ENCODE peak calls at places on chromosomes 11 and 22, in nine cellular contexts. H, F, T, Z, L, C, O, N and B are unnamed samples.

GRCh38 chr22:29108137-29108536 is 35.3 kb downstream of the KREMEN1 start:
- DNase-seq in H (no peak), F (no peak), T (peak), Z (no peak), L (no peak), C (peak), O (no peak), N (no peak), B (no peak)

GRCh38 chr11:23143031-23143430 is 282.8 kb upstream of the CCDC179 start:
- DNase-seq in H (no peak), F (no peak), T (no peak), Z (no peak), L (no peak), C (no peak), O (no peak), N (no peak), B (no peak)

GRCh38 chr11:119323532-119324033 is 6.7 kb upstream of the MCAM start:
- DNase-seq in H (peak), F (peak), T (peak), Z (no peak), L (peak), C (peak), O (peak), N (peak), B (no peak)

GRCh38 chr22:23913661-23914353 is 19.6 kb downstream of the MIF start:
- DNase-seq in H (peak), F (peak), T (peak), Z (peak), L (peak), C (peak), O (peak), N (peak), B (peak)

GRCh38 chr22:48318575-48319320 is 1508.9 kb downstream of the BRD1 start:
- DNase-seq in H (no peak), F (no peak), T (no peak), Z (no peak), L (no peak), C (no peak), O (no peak), N (peak), B (no peak)

GRCh38 chr22:42179616-42180015 is 49.0 kb upstream of the CYP2D6 start:
- DNase-seq in H (no peak), F (no peak), T (no peak), Z (no peak), L (no peak), C (peak), O (no peak), N (no peak), B (no peak)

GRCh38 chr11:42407379-42407778 is 904.4 kb upstream of the API5 start:
- DNase-seq in H (peak), F (peak), T (no peak), Z (no peak), L (peak), C (peak), O (no peak), N (no peak), B (no peak)

GRCh38 chr22:42814616-42815015 is 42.5 kb downstream of the ARFGAP3 start:
- DNase-seq in H (no peak), F (no peak), T (no peak), Z (no peak), L (no peak), C (no peak), O (no peak), N (no peak), B (no peak)

GRCh38 chr11:47592276-47592675 is 1.9 kb downstream of the C1QTNF4 start:
- DNase-seq in H (no peak), F (no peak), T (no peak), Z (no peak), L (no peak), C (no peak), O (no peak), N (no peak), B (no peak)

GRCh38 chr11:93444671-93445073 is 98.5 kb downstream of the SMCO4 start:
- DNase-seq in H (peak), F (no peak), T (no peak), Z (no peak), L (peak), C (peak), O (no peak), N (no peak), B (no peak)

GRCh38 chr22:25403752-25404471 is 160.6 kb upstream of the GRK3 start:
- DNase-seq in H (peak), F (peak), T (peak), Z (no peak), L (peak), C (peak), O (no peak), N (no peak), B (no peak)

GRCh38 chr11:78935408-78936101 is 360.9 kb upstream of the NARS2 start:
- DNase-seq in H (no peak), F (no peak), T (no peak), Z (no peak), L (no peak), C (no peak), O (no peak), N (no peak), B (no peak)

GRCh38 chr11:88098289-88098688 is 77.0 kb downstream of the RAB38 start:
- DNase-seq in H (no peak), F (no peak), T (no peak), Z (no peak), L (no peak), C (no peak), O (no peak), N (no peak), B (no peak)

GRCh38 chr11:11265994-11266606 is 87.0 kb downstream of the CSNK2A3 start:
- DNase-seq in H (peak), F (peak), T (peak), Z (no peak), L (peak), C (peak), O (no peak), N (peak), B (no peak)

GRCh38 chr22:33923660-33924246 is 3.5 kb upstream of the LARGE1 start:
- DNase-seq in H (peak), F (peak), T (peak), Z (peak), L (peak), C (peak), O (peak), N (no peak), B (no peak)

GRCh38 chr11:19676508-19677379 is 35.9 kb upstream of the NAV2 start:
- DNase-seq in H (peak), F (no peak), T (no peak), Z (no peak), L (no peak), C (no peak), O (no peak), N (no peak), B (no peak)

GRCh38 chr11:20559523-20560300 is 39.7 kb upstream of the SLC6A5 start:
- DNase-seq in H (no peak), F (no peak), T (peak), Z (no peak), L (no peak), C (peak), O (no peak), N (no peak), B (no peak)

GRCh38 chr11:122646549-122647340 is 8.8 kb upstream of the UBASH3B start:
- DNase-seq in H (no peak), F (no peak), T (no peak), Z (no peak), L (no peak), C (peak), O (no peak), N (no peak), B (no peak)

GRCh38 chr11:105903113-105903512 is 118.9 kb downstream of the MSANTD4 start:
- DNase-seq in H (no peak), F (no peak), T (no peak), Z (no peak), L (peak), C (no peak), O (no peak), N (no peak), B (no peak)

GRCh38 chr11:114135737-114136151 is 76.2 kb downstream of the ZBTB16 start:
- DNase-seq in H (peak), F (no peak), T (no peak), Z (no peak), L (peak), C (no peak), O (no peak), N (no peak), B (no peak)

GRCh38 chr11:103940542-103940941 is 95.9 kb upstream of the DDI1 start:
- DNase-seq in H (no peak), F (no peak), T (peak), Z (no peak), L (no peak), C (peak), O (no peak), N (no peak), B (no peak)

GRCh38 chr11:58905716-58906547 is 33.4 kb upstream of the GLYATL1 start:
- DNase-seq in H (peak), F (no peak), T (peak), Z (no peak), L (peak), C (peak), O (no peak), N (no peak), B (peak)

GRCh38 chr11:63919267-63920125 is 2.5 kb upstream of the RCOR2 start:
- DNase-seq in H (peak), F (no peak), T (no peak), Z (no peak), L (peak), C (no peak), O (peak), N (no peak), B (no peak)

GRCh38 chr11:355581-356458 is 13.5 kb upstream of the B4GALNT4 start:
- DNase-seq in H (peak), F (peak), T (peak), Z (peak), L (peak), C (peak), O (peak), N (peak), B (peak)

GRCh38 chr11:18705651-18706281 is 7.2 kb downstream of the TMEM86A start:
- DNase-seq in H (peak), F (no peak), T (no peak), Z (no peak), L (no peak), C (no peak), O (no peak), N (no peak), B (no peak)

GRCh38 chr11:61693897-61694840 is 14.0 kb downstream of the DAGLA start:
- DNase-seq in H (no peak), F (no peak), T (no peak), Z (no peak), L (no peak), C (no peak), O (no peak), N (no peak), B (no peak)

GRCh38 chr11:131356201-131356600 is 14.2 kb upstream of the NTM start:
- DNase-seq in H (no peak), F (no peak), T (no peak), Z (no peak), L (no peak), C (peak), O (no peak), N (no peak), B (no peak)

GRCh38 chr11:36037031-36037430 is 93.2 kb downstream of the LDLRAD3 start:
- DNase-seq in H (no peak), F (no peak), T (no peak), Z (no peak), L (no peak), C (peak), O (peak), N (no peak), B (no peak)

GRCh38 chr11:36044636-36045035 is 100.8 kb downstream of the LDLRAD3 start:
- DNase-seq in H (no peak), F (no peak), T (no peak), Z (no peak), L (no peak), C (no peak), O (no peak), N (no peak), B (no peak)

GRCh38 chr11:36041988-36042606 is 98.2 kb downstream of the LDLRAD3 start:
- DNase-seq in H (peak), F (peak), T (no peak), Z (no peak), L (no peak), C (no peak), O (no peak), N (no peak), B (no peak)
- TF ChIP-seq CTCF in H (peak), F (peak), T (no peak), Z (peak), L (peak), C (peak), O (no peak), N (no peak), B (peak)

DNA sequence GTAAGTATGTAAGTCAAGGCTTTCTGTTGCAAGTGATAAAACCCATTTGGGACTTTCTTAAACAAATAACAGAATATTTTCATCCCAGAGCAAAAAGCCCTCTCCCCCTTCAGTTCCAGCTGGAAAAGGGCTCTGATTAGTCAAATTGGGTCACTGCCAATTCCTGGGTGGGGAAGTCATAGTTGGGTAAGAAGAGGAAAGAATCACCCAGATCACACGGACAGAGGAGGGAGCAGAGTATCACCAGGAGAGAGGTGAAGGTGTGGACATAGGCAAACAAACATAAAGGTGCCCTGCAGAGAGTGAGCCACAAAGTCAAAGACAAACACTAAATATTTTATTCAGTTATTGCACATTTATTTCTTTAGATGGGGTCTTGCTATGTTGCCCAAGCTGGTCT is 36.3 kb upstream of the SORL1 start:
- DNase-seq in H (no peak), F (no peak), T (peak), Z (no peak), L (no peak), C (peak), O (peak), N (no peak), B (no peak)
- TF ChIP-seq CTCF in H (no peak), F (no peak), T (no peak), Z (no peak), L (no peak), C (no peak), O (no peak), N (no peak), B (no peak)

GRCh38 chr11:27524155-27524554 is 17.6 kb upstream of the LIN7C start:
- DNase-seq in H (peak), F (no peak), T (peak), Z (no peak), L (peak), C (peak), O (no peak), N (no peak), B (no peak)
- TF ChIP-seq CTCF in H (peak), F (no peak), T (no peak), Z (no peak), L (peak), C (peak), O (no peak), N (no peak), B (no peak)

GRCh38 chr22:19477321-19478085 is 1.5 kb downstream of the UFD1 start:
- DNase-seq in H (no peak), F (peak), T (no peak), Z (no peak), L (no peak), C (no peak), O (no peak), N (no peak), B (no peak)
- TF ChIP-seq CTCF in H (no peak), F (no peak), T (peak), Z (no peak), L (peak), C (peak), O (no peak), N (peak), B (no peak)

DNA sequence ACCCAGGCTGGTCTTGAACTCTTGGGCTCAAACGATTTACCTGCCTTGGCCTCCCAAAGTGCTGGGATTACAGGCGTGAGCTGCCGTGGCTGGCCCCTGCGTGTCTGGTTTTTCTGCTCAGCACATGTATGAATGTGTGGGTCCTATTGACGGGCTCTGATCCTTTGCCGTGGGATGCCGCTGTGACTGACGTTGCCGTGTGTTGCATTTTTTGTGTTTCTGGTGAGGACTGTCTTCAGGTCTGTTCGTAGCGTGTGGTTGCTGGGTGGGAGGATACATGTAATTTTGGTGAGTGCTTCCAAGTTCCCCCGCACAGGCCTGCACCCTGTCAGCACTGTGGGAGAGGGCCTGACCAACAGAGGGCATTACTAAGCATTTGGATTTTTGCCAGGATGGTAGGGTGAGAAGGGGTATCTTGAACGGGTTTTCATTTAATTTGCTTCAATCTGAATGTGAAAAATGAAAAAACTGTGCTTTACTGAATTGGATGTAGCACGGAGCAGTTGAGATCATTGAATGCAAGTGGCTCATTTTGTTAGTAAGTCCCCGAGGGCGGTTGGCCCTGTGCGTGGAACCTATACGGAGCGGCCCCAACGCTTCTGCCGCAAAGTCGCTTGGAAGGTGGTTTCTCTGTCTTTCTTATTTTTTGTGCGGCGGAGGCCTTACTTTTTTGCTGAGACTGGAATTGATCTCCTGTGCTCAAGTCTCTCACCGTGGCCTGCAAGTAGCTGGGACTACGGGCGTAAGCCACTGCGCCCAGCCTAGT is 8.2 kb downstream of the ZBED4 start:
- DNase-seq in H (no peak), F (no peak), T (no peak), Z (no peak), L (no peak), C (no peak), O (no peak), N (no peak), B (no peak)
- TF ChIP-seq CTCF in H (peak), F (no peak), T (no peak), Z (no peak), L (no peak), C (no peak), O (no peak), N (no peak), B (no peak)

DNA sequence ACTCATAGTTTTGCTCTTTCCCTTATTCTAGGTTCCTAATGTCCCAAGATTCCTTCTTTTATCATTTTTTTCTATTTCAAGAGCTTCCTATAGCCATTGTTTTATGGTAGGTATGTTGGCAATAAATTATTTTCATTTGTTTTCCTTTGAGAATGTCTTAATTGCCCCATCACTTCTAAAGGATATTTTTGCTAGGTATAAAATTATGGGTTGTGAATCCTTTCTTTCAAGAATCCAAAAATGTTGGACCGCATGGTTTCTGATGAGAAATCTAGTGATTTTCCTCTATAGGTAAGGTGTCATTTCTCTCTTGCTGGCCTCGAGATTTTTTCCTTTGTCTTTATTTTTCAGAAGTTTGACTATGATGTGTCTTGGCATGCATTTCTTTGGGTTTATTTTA is 22.3 kb downstream of the RTL6 start:
- DNase-seq in H (no peak), F (no peak), T (no peak), Z (no peak), L (no peak), C (no peak), O (no peak), N (no peak), B (no peak)
- TF ChIP-seq CTCF in H (no peak), F (no peak), T (no peak), Z (no peak), L (no peak), C (no peak), O (no peak), N (no peak), B (no peak)

DNA sequence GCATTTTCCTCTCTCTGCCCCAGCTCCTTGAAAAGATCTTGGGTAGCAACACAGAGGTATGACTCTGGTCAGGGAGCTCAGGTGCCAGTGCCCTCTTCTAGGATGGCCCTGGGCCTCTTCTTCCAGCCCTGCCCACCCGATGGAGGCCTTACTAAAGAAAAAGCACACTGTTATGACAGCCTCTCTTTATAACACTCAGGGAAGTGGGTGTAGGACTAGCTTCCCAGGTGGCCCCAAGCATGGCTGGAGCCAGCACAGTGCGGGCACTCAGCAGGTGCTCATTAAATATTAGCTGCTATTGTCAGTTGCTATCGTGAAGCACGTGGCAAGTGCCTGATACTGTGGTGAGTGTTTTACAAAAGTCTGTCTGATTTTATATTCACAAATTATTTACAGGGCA is 127.2 kb upstream of the B3GAT1 start:
- DNase-seq in H (no peak), F (no peak), T (no peak), Z (no peak), L (no peak), C (no peak), O (no peak), N (peak), B (peak)
- TF ChIP-seq CTCF in H (no peak), F (no peak), T (no peak), Z (no peak), L (no peak), C (no peak), O (no peak), N (no peak), B (no peak)

GRCh38 chr11:28674432-28675076 is 566.4 kb downstream of the METTL15 start:
- DNase-seq in H (peak), F (peak), T (no peak), Z (no peak), L (peak), C (no peak), O (no peak), N (no peak), B (no peak)
- TF ChIP-seq CTCF in H (peak), F (peak), T (no peak), Z (no peak), L (peak), C (peak), O (no peak), N (no peak), B (peak)

GRCh38 chr11:125724125-125724524 is 22.0 kb upstream of the PATE1 start:
- DNase-seq in H (peak), F (no peak), T (no peak), Z (no peak), L (peak), C (peak), O (no peak), N (no peak), B (no peak)
- TF ChIP-seq CTCF in H (peak), F (peak), T (no peak), Z (no peak), L (peak), C (peak), O (no peak), N (no peak), B (peak)